ENCODE peak calls at places on chromosomes 16 and 17, in nine cellular contexts. One of them, this sample, is unnamed.

GRCh38 chr17:27664606-27664965 is 33.6 kb downstream of the LGALS9 start:
- DNase-seq in AG04450: no peak
- DNase-seq in HepG2: no peak
- DNase-seq in thoracic aorta: no peak
- DNase-seq in left ventricle myocardium inferior: no peak
- DNase-seq in body of pancreas: no peak
- DNase-seq in heart right ventricle: no peak
- DNase-seq in brain microvascular endothelial cell: no peak
- DNase-seq in CD8-positive, alpha-beta T cell: no peak
- DNase-seq in this sample: no peak

GRCh38 chr17:80793851-80794267 is 197.8 kb upstream of the CHMP6 start:
- DNase-seq in CD8-positive, alpha-beta T cell: no peak
- DNase-seq in heart right ventricle: no peak
- DNase-seq in body of pancreas: no peak
- DNase-seq in AG04450: no peak
- DNase-seq in left ventricle myocardium inferior: no peak
- DNase-seq in HepG2: no peak
- DNase-seq in brain microvascular endothelial cell: no peak
- DNase-seq in thoracic aorta: no peak
- DNase-seq in this sample: no peak

GRCh38 chr17:44360144-44360533 is 3.5 kb downstream of the FAM171A2 start:
- DNase-seq in brain microvascular endothelial cell: no peak
- DNase-seq in heart right ventricle: no peak
- DNase-seq in HepG2: no peak
- DNase-seq in thoracic aorta: no peak
- DNase-seq in left ventricle myocardium inferior: no peak
- DNase-seq in CD8-positive, alpha-beta T cell: no peak
- DNase-seq in body of pancreas: no peak
- DNase-seq in AG04450: no peak
- DNase-seq in this sample: no peak

GRCh38 chr17:65279456-65279855 is 142.3 kb downstream of the RGS9 start:
- DNase-seq in brain microvascular endothelial cell: no peak
- DNase-seq in HepG2: no peak
- DNase-seq in heart right ventricle: no peak
- DNase-seq in AG04450: no peak
- DNase-seq in body of pancreas: no peak
- DNase-seq in left ventricle myocardium inferior: no peak
- DNase-seq in CD8-positive, alpha-beta T cell: no peak
- DNase-seq in thoracic aorta: no peak
- DNase-seq in this sample: no peak

GRCh38 chr17:298791-299450 is 53.7 kb downstream of the RPH3AL start:
- DNase-seq in thoracic aorta: no peak
- DNase-seq in CD8-positive, alpha-beta T cell: no peak
- DNase-seq in body of pancreas: peak
- DNase-seq in brain microvascular endothelial cell: peak
- DNase-seq in HepG2: no peak
- DNase-seq in AG04450: no peak
- DNase-seq in left ventricle myocardium inferior: peak
- DNase-seq in heart right ventricle: peak
- DNase-seq in this sample: peak

GRCh38 chr16:10738231-10739077 is 5.2 kb upstream of the NUBP1 start:
- DNase-seq in thoracic aorta: peak
- DNase-seq in brain microvascular endothelial cell: peak
- DNase-seq in heart right ventricle: peak
- DNase-seq in HepG2: peak
- DNase-seq in AG04450: no peak
- DNase-seq in body of pancreas: peak
- DNase-seq in CD8-positive, alpha-beta T cell: peak
- DNase-seq in left ventricle myocardium inferior: peak
- DNase-seq in this sample: peak

GRCh38 chr16:23414731-23415130 is 38.3 kb downstream of the COG7 start:
- DNase-seq in HepG2: no peak
- DNase-seq in heart right ventricle: no peak
- DNase-seq in AG04450: no peak
- DNase-seq in CD8-positive, alpha-beta T cell: no peak
- DNase-seq in left ventricle myocardium inferior: no peak
- DNase-seq in brain microvascular endothelial cell: no peak
- DNase-seq in body of pancreas: no peak
- DNase-seq in thoracic aorta: no peak
- DNase-seq in this sample: peak

GRCh38 chr17:83185023-83186002 is 105.9 kb downstream of the METRNL start:
- DNase-seq in CD8-positive, alpha-beta T cell: no peak
- DNase-seq in brain microvascular endothelial cell: no peak
- DNase-seq in AG04450: no peak
- DNase-seq in thoracic aorta: no peak
- DNase-seq in HepG2: no peak
- DNase-seq in left ventricle myocardium inferior: no peak
- DNase-seq in body of pancreas: no peak
- DNase-seq in heart right ventricle: no peak
- DNase-seq in this sample: peak

GRCh38 chr17:82283208-82283749 is 9.8 kb upstream of the CSNK1D start:
- DNase-seq in CD8-positive, alpha-beta T cell: no peak
- DNase-seq in body of pancreas: no peak
- DNase-seq in AG04450: peak
- DNase-seq in brain microvascular endothelial cell: peak
- DNase-seq in thoracic aorta: no peak
- DNase-seq in left ventricle myocardium inferior: no peak
- DNase-seq in HepG2: no peak
- DNase-seq in heart right ventricle: no peak
- DNase-seq in this sample: peak

GRCh38 chr17:51341457-51341856 is 81.1 kb downstream of the UTP18 start:
- DNase-seq in brain microvascular endothelial cell: no peak
- DNase-seq in heart right ventricle: no peak
- DNase-seq in left ventricle myocardium inferior: no peak
- DNase-seq in body of pancreas: no peak
- DNase-seq in HepG2: no peak
- DNase-seq in thoracic aorta: no peak
- DNase-seq in AG04450: no peak
- DNase-seq in CD8-positive, alpha-beta T cell: no peak
- DNase-seq in this sample: no peak

DNA sequence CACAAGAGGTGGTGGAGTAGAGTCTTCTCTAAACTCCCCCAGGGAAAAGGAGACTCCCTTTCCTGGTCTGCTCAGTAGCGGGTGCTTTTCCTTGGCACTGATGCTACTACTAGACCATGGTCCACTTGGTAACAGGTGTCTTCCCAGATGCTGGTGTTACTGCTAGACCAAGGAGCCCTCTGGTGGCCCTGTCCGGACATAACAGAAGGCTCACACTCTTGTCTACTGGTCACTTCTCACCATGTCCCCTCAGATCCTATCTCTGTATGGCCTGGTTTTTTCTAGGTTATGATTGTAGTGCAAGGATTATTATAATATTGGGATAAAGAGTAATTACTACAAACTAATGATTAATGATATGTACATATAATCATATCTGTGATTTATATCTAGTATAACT is 49.7 kb upstream of the ARL4D start:
- DNase-seq in thoracic aorta: no peak
- DNase-seq in HepG2: no peak
- DNase-seq in CD8-positive, alpha-beta T cell: no peak
- DNase-seq in left ventricle myocardium inferior: no peak
- DNase-seq in heart right ventricle: no peak
- DNase-seq in AG04450: no peak
- DNase-seq in brain microvascular endothelial cell: no peak
- DNase-seq in body of pancreas: no peak
- DNase-seq in this sample: no peak
- TF ChIP-seq CTCF in thoracic aorta: no peak
- TF ChIP-seq CTCF in HepG2: no peak
- TF ChIP-seq CTCF in CD8-positive, alpha-beta T cell: no peak
- TF ChIP-seq CTCF in left ventricle myocardium inferior: no peak
- TF ChIP-seq CTCF in heart right ventricle: no peak
- TF ChIP-seq CTCF in AG04450: no peak
- TF ChIP-seq CTCF in brain microvascular endothelial cell: peak
- TF ChIP-seq CTCF in body of pancreas: no peak
- TF ChIP-seq CTCF in this sample: no peak

DNA sequence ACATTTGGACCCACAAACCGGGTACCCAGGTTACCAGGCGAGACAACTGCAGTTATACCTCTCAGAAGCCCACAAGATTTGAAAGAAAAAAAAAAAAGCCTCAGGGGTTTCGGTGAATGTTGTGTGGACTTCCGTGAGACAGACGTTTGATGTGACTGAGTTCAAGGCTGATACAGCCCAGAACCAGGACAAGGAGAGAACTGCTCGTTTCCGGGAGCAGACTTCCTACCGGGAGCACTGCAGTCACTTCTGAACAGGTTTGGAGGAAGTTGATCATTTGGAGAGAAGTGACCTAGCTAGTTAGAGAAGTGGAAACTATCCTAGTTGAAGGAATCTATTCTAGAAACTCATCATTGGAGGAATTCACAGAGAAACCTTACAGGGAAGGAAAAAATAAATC is 847 bp downstream of the CKLF start:
- DNase-seq in AG04450: no peak
- DNase-seq in thoracic aorta: no peak
- DNase-seq in left ventricle myocardium inferior: no peak
- DNase-seq in body of pancreas: no peak
- DNase-seq in heart right ventricle: no peak
- DNase-seq in brain microvascular endothelial cell: no peak
- DNase-seq in HepG2: no peak
- DNase-seq in CD8-positive, alpha-beta T cell: no peak
- DNase-seq in this sample: no peak
- H3K27ac ChIP-seq in AG04450: no peak
- H3K27ac ChIP-seq in thoracic aorta: no peak
- H3K27ac ChIP-seq in left ventricle myocardium inferior: peak
- H3K27ac ChIP-seq in body of pancreas: peak
- H3K27ac ChIP-seq in heart right ventricle: no peak
- H3K27ac ChIP-seq in brain microvascular endothelial cell: no peak
- H3K27ac ChIP-seq in HepG2: peak
- H3K27ac ChIP-seq in CD8-positive, alpha-beta T cell: peak
- H3K27ac ChIP-seq in this sample: no peak

DNA sequence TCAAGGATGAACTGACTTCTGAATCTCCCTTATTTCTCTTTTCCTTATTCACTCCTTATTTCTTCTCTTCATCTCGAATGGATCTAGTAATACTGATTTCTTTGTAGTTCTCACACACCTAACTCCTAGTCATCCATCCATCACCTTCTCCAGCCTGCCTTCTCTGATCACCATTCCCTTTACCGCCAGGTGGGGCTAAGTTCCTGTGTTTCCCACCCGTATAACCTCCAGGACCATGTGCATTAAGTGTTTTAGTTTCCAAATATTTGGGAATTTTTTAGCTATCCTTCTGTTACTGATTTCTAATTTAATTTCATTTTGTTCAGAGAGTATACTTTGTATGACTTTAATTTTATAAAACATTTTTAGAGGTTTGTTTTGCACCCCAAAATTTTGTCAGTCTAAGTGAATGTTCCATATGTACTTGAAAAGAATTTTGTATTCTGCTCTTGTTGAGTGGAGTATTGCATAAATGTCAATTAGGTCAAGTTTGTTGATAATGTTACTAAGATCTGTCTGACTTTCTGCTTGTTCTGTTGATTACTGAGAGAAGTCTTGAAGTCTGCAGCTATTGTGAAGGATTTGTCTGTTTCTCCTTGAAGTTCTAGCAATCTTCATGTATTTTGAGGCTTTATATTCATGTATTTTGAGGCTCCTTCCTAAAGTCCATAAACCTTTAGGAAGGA is 8.8 kb downstream of the BPTF start:
- DNase-seq in thoracic aorta: no peak
- DNase-seq in CD8-positive, alpha-beta T cell: no peak
- DNase-seq in brain microvascular endothelial cell: no peak
- DNase-seq in AG04450: no peak
- DNase-seq in HepG2: no peak
- DNase-seq in heart right ventricle: no peak
- DNase-seq in body of pancreas: no peak
- DNase-seq in left ventricle myocardium inferior: no peak
- DNase-seq in this sample: no peak
- TF ChIP-seq CTCF in thoracic aorta: no peak
- TF ChIP-seq CTCF in CD8-positive, alpha-beta T cell: no peak
- TF ChIP-seq CTCF in brain microvascular endothelial cell: peak
- TF ChIP-seq CTCF in AG04450: peak
- TF ChIP-seq CTCF in HepG2: peak
- TF ChIP-seq CTCF in heart right ventricle: no peak
- TF ChIP-seq CTCF in body of pancreas: no peak
- TF ChIP-seq CTCF in left ventricle myocardium inferior: no peak
- TF ChIP-seq CTCF in this sample: no peak

GRCh38 chr16:70747703-70748631 is 53.0 kb downstream of the VAC14 start:
- DNase-seq in thoracic aorta: no peak
- DNase-seq in left ventricle myocardium inferior: no peak
- DNase-seq in HepG2: no peak
- DNase-seq in heart right ventricle: no peak
- DNase-seq in AG04450: no peak
- DNase-seq in CD8-positive, alpha-beta T cell: no peak
- DNase-seq in body of pancreas: no peak
- DNase-seq in brain microvascular endothelial cell: no peak
- DNase-seq in this sample: no peak
- H3K27ac ChIP-seq in thoracic aorta: no peak
- H3K27ac ChIP-seq in left ventricle myocardium inferior: peak
- H3K27ac ChIP-seq in HepG2: peak
- H3K27ac ChIP-seq in heart right ventricle: no peak
- H3K27ac ChIP-seq in AG04450: peak
- H3K27ac ChIP-seq in CD8-positive, alpha-beta T cell: no peak
- H3K27ac ChIP-seq in body of pancreas: peak
- H3K27ac ChIP-seq in brain microvascular endothelial cell: no peak
- H3K27ac ChIP-seq in this sample: peak

DNA sequence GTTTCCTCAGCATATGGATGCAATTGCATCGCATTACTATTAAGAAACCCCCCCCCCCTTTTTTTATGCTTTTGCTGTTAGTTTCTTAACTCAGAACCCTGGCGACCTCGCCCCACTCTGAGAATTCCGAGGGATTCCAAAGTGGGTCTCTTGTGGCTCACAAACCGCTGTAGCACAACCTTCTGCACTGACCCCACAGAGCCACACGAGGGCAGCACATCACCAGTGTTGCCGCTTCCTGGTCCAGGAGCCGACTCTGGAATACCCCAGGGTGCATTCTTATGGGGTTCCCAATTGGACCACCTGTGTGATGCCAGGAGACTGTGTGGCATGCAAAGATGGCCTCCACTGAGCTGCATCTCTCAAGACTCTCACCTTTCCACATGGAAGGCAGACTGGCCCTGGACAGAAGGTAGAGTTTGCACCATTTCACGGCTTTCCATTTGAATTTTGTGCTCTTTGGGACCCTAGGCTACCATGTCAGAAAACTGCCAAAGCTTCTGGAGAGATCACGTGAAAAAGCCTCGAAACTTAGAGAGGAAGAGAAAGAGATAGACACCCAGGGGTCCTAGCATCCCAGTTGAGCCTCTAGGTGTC is 432.7 kb upstream of the ASIC2 start:
- DNase-seq in body of pancreas: peak
- DNase-seq in AG04450: no peak
- DNase-seq in CD8-positive, alpha-beta T cell: no peak
- DNase-seq in HepG2: peak
- DNase-seq in left ventricle myocardium inferior: peak
- DNase-seq in heart right ventricle: peak
- DNase-seq in brain microvascular endothelial cell: peak
- DNase-seq in thoracic aorta: no peak
- DNase-seq in this sample: peak
- TF ChIP-seq CTCF in body of pancreas: peak
- TF ChIP-seq CTCF in AG04450: peak
- TF ChIP-seq CTCF in CD8-positive, alpha-beta T cell: no peak
- TF ChIP-seq CTCF in HepG2: peak
- TF ChIP-seq CTCF in left ventricle myocardium inferior: peak
- TF ChIP-seq CTCF in heart right ventricle: peak
- TF ChIP-seq CTCF in brain microvascular endothelial cell: peak
- TF ChIP-seq CTCF in thoracic aorta: no peak
- TF ChIP-seq CTCF in this sample: peak